ENCODE peak calls at places on chromosome X, in eight cellular contexts. G is NCI-H774; Z is NCI-H2081; E is CD4-positive, CD25-positive, alpha-beta regulatory T cell; W is GM06990; Y is M059J; B is NCI-H345; C is GM03348. I is an unnamed sample.

GRCh38 chrX:50071507-50071906 is 129.3 kb downstream of the AKAP4 start:
- DNase-seq in G (no peak), Z (no peak), E (no peak), W (no peak), Y (no peak), B (no peak), C (no peak), I (no peak)

GRCh38 chrX:42930951-42931350 is 153.0 kb upstream of the PPP1R2C start:
- DNase-seq in G (no peak), Z (no peak), E (no peak), W (no peak), Y (no peak), B (no peak), C (no peak), I (no peak)

GRCh38 chrX:45515262-45516215 is 314.9 kb upstream of the DIPK2B start:
- DNase-seq in G (no peak), Z (peak; percentile 37), E (peak; percentile 37), W (no peak), Y (peak; percentile 94), B (peak; percentile 45), C (peak; percentile 57), I (peak; percentile 81)

GRCh38 chrX:29397506-29397905 is 810.3 kb downstream of the IL1RAPL1 start:
- DNase-seq in G (no peak), Z (no peak), E (no peak), W (no peak), Y (peak; percentile 62), B (no peak), C (peak; percentile 44), I (peak; percentile 85)

GRCh38 chrX:56746996-56747395 is 18.0 kb downstream of the NBDY start:
- DNase-seq in G (no peak), Z (no peak), E (no peak), W (no peak), Y (no peak), B (no peak), C (no peak), I (no peak)

GRCh38 chrX:126485371-126485770 is 67.2 kb downstream of the DCAF12L1 start:
- DNase-seq in G (no peak), Z (no peak), E (no peak), W (no peak), Y (no peak), B (no peak), C (no peak), I (no peak)

GRCh38 chrX:107700317-107700774 is 72.0 kb downstream of the PRPS1 start:
- DNase-seq in G (no peak), Z (no peak), E (no peak), W (no peak), Y (peak; percentile 67), B (no peak), C (peak; percentile 35), I (peak; percentile 18)

GRCh38 chrX:25523574-25523973 is 507.8 kb upstream of the ARX start:
- DNase-seq in G (peak; percentile 20), Z (peak; percentile 36), E (peak; percentile 1), W (no peak), Y (no peak), B (peak; percentile 56), C (peak; percentile 5), I (no peak)

GRCh38 chrX:989959-990510 is 222.4 kb downstream of the CRLF2 start:
- DNase-seq in G (peak; percentile 33), Z (peak; percentile 10), E (peak; percentile 91), W (peak; percentile 75), Y (peak; percentile 82), B (no peak), C (no peak), I (peak; percentile 92)

GRCh38 chrX:107674480-107675364 is 46.4 kb downstream of the PRPS1 start:
- DNase-seq in G (no peak), Z (no peak), E (no peak), W (no peak), Y (peak; percentile 81), B (no peak), C (peak; percentile 11), I (peak; percentile 17)

GRCh38 chrX:123736333-123736921 is 3.6 kb upstream of the THOC2 start:
- DNase-seq in G (no peak), Z (no peak), E (no peak), W (no peak), Y (peak; percentile 87), B (no peak), C (peak; percentile 28), I (peak; percentile 82)

GRCh38 chrX:38437093-38437492 is 84.7 kb downstream of the OTC start:
- DNase-seq in G (no peak), Z (no peak), E (no peak), W (no peak), Y (peak; percentile 15), B (no peak), C (no peak), I (peak; percentile 15)

GRCh38 chrX:66053414-66053813 is 13.5 kb upstream of the VSIG4 start:
- DNase-seq in G (no peak), Z (no peak), E (no peak), W (no peak), Y (no peak), B (no peak), C (no peak), I (no peak)

GRCh38 chrX:81957900-81958545 is 756.1 kb downstream of the SH3BGRL start:
- DNase-seq in G (no peak), Z (peak; percentile 50), E (peak; percentile 11), W (no peak), Y (peak; percentile 5), B (no peak), C (peak; percentile 0), I (no peak)

GRCh38 chrX:41180194-41180902 is 95.1 kb downstream of the USP9X start:
- DNase-seq in G (peak; percentile 20), Z (peak; percentile 31), E (peak; percentile 82), W (peak; percentile 26), Y (peak; percentile 68), B (peak; percentile 31), C (peak; percentile 49), I (peak; percentile 42)

GRCh38 chrX:155747520-155747919 is 133.6 kb upstream of the VAMP7 start:
- DNase-seq in G (no peak), Z (no peak), E (no peak), W (no peak), Y (peak; percentile 66), B (peak; percentile 16), C (no peak), I (no peak)

GRCh38 chrX:74606342-74606741 is 8.1 kb downstream of the RLIM start:
- DNase-seq in G (no peak), Z (no peak), E (no peak), W (no peak), Y (no peak), B (no peak), C (no peak), I (no peak)

GRCh38 chrX:53288173-53288572 is 6.8 kb upstream of the IQSEC2 start:
- DNase-seq in G (no peak), Z (peak; percentile 16), E (peak; percentile 38), W (no peak), Y (peak; percentile 61), B (peak; percentile 26), C (peak; percentile 16), I (no peak)

GRCh38 chrX:77160301-77160700 is 286.9 kb upstream of the FGF16 start:
- DNase-seq in G (no peak), Z (no peak), E (peak; percentile 20), W (peak; percentile 1), Y (no peak), B (no peak), C (peak; percentile 5), I (no peak)

GRCh38 chrX:43349363-43349762 is 306.7 kb upstream of the MAOA start:
- DNase-seq in G (no peak), Z (peak; percentile 30), E (peak; percentile 73), W (no peak), Y (peak; percentile 24), B (no peak), C (peak; percentile 9), I (no peak)

GRCh38 chrX:20140410-20140809 is 1.2 kb downstream of the EIF1AX start:
- DNase-seq in G (no peak), Z (no peak), E (peak; percentile 22), W (no peak), Y (peak; percentile 16), B (no peak), C (no peak), I (no peak)

GRCh38 chrX:154714925-154715324 is 36.0 kb downstream of the GAB3 start:
- DNase-seq in G (peak; percentile 11), Z (peak; percentile 28), E (peak; percentile 70), W (no peak), Y (peak; percentile 66), B (peak; percentile 29), C (peak; percentile 61), I (no peak)

GRCh38 chrX:52990848-52991247 is 32.5 kb upstream of the FAM156A start:
- DNase-seq in G (no peak), Z (no peak), E (no peak), W (no peak), Y (no peak), B (no peak), C (no peak), I (peak; percentile 15)

GRCh38 chrX:69090022-69090421 is 75.2 kb downstream of the PJA1 start:
- DNase-seq in G (no peak), Z (no peak), E (no peak), W (no peak), Y (no peak), B (no peak), C (no peak), I (no peak)

GRCh38 chrX:31546130-31546529 is 474.3 kb upstream of the FTHL17 start:
- DNase-seq in G (no peak), Z (no peak), E (no peak), W (no peak), Y (peak; percentile 83), B (no peak), C (peak; percentile 71), I (peak; percentile 88)

GRCh38 chrX:17944833-17945497 is 83.9 kb upstream of the RAI2 start:
- DNase-seq in G (no peak), Z (no peak), E (peak; percentile 15), W (no peak), Y (peak; percentile 5), B (peak; percentile 13), C (peak; percentile 2), I (no peak)

GRCh38 chrX:27915617-27916016 is 65.6 kb downstream of the DCAF8L1 start:
- DNase-seq in G (no peak), Z (no peak), E (peak; percentile 6), W (peak; percentile 29), Y (peak; percentile 11), B (no peak), C (no peak), I (no peak)

GRCh38 chrX:17374619-17375360 is at the start of gene NHS:
- DNase-seq in G (peak; percentile 46), Z (peak; percentile 48), E (no peak), W (no peak), Y (peak; percentile 81), B (peak; percentile 84), C (peak; percentile 90), I (peak; percentile 59)

GRCh38 chrX:78321809-78322208 is 5.6 kb downstream of the CYSLTR1 start:
- DNase-seq in G (no peak), Z (no peak), E (peak; percentile 72), W (peak; percentile 41), Y (peak; percentile 32), B (no peak), C (no peak), I (no peak)

GRCh38 chrX:131763674-131764073 is 219.8 kb downstream of the OR13H1 start:
- DNase-seq in G (no peak), Z (peak; percentile 62), E (peak; percentile 93), W (peak; percentile 74), Y (peak; percentile 33), B (no peak), C (peak; percentile 6), I (peak; percentile 46)